ENCODE peak calls at places on chromosomes 11 and 22, in ten cellular contexts. M, E, H, Y, Z, U, A, X, B and L are unnamed samples. For H3K36me3 and H3K4me1, the result is how much of the 10 kb centered on the place peaks cover.

GRCh38 chr22:28992565-28993326 is 68.9 kb downstream of the C22orf31 start:
- DNase-seq in H (no peak), X (no peak), E (no peak), A (no peak), M (no peak), B (no peak), U (no peak), Z (no peak), Y (no peak), L (no peak)

GRCh38 chr11:45451766-45452440 is 165.8 kb upstream of the SYT13 start:
- DNase-seq in X (no peak), Z (no peak), H (no peak), M (no peak), E (no peak), Y (no peak), B (no peak), U (no peak), A (no peak), L (no peak)

GRCh38 chr11:120482149-120482548 is 29.4 kb upstream of the GRIK4 start:
- DNase-seq in M (no peak), H (no peak), Z (no peak), E (no peak), X (no peak), U (no peak), B (no peak), A (no peak), Y (no peak), L (no peak)

GRCh38 chr11:124961972-124962609 is 8.1 kb downstream of the CCDC15 start:
- DNase-seq in M (peak), Z (peak), U (peak), E (no peak), Y (no peak), X (no peak), B (peak), H (peak), A (no peak), L (peak)

GRCh38 chr11:28966951-28967350 is 858.8 kb downstream of the METTL15 start:
- DNase-seq in X (no peak), A (no peak), Y (no peak), U (no peak), H (no peak), E (no peak), Z (no peak), M (no peak), B (no peak), L (no peak)

GRCh38 chr11:60125962-60126585 is 37.6 kb downstream of the MS4A2 start:
- DNase-seq in Y (no peak), X (no peak), H (no peak), Z (no peak), U (no peak), E (no peak), A (no peak), M (no peak), B (no peak), L (peak)

GRCh38 chr11:15707971-15708370 is 593.2 kb downstream of the INSC start:
- DNase-seq in B (peak), A (no peak), H (no peak), M (no peak), Z (peak), X (no peak), Y (no peak), E (no peak), U (peak), L (no peak)

GRCh38 chr11:33608386-33608785 is 92.2 kb downstream of the C11orf91 start:
- DNase-seq in H (no peak), X (no peak), A (no peak), Z (no peak), Y (no peak), U (no peak), M (no peak), B (no peak), E (no peak), L (no peak)

GRCh38 chr22:41943661-41944209 is 3.2 kb downstream of the CENPM start:
- DNase-seq in Y (no peak), A (no peak), M (no peak), X (no peak), Z (no peak), B (no peak), E (no peak), H (no peak), U (no peak), L (no peak)

GRCh38 chr22:30262917-30263741 is 3.5 kb downstream of the OSM start:
- DNase-seq in Y (peak), A (peak), B (peak), H (peak), Z (peak), M (no peak), U (peak), X (no peak), E (peak), L (peak)

DNA sequence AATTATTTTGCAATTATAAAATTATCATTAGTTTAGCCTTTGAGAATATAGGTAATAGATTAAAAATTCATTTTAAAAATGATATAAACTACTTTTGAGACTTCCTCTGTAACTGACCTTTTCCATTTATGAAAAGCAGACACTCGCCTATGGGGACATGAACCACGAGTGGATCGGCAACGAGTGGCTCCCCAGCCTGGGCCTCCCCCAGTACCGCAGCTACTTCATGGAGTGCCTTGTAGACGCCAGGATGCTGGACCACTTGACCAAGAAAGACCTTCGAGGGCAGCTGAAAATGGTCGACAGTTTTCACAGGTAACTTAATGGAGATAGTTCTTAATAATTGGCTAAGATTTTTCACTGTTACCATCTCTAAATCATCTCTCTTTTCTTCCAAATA is 26.3 kb upstream of the CTTN start:
- DNase-seq in Y (no peak), B (no peak), U (no peak), H (no peak), M (no peak), A (no peak), Z (no peak), E (no peak), X (no peak), L (no peak)
- H3K36me3 ChIP-seq in Y (half or more), B (half or more), U (under half), H (under half), M (under half), A (half or more), Z (under half), E (under half), X (under half), L (under half)

GRCh38 chr11:66111158-66111557 is 41.1 kb downstream of the PACS1 start:
- DNase-seq in A (no peak), Z (no peak), H (no peak), E (no peak), U (no peak), M (no peak), B (no peak), Y (no peak), X (no peak), L (no peak)

GRCh38 chr11:66109294-66109693 is 39.2 kb downstream of the PACS1 start:
- DNase-seq in H (no peak), M (no peak), E (no peak), Z (no peak), X (no peak), B (no peak), U (no peak), Y (no peak), A (no peak), L (no peak)

GRCh38 chr11:66106786-66107599 is 36.9 kb downstream of the PACS1 start:
- DNase-seq in E (no peak), Z (peak), B (no peak), A (no peak), Y (no peak), M (no peak), U (no peak), X (no peak), H (no peak), L (no peak)

GRCh38 chr11:66104057-66104638 is 34.1 kb downstream of the PACS1 start:
- DNase-seq in Y (no peak), E (no peak), Z (no peak), U (no peak), M (no peak), H (no peak), X (no peak), A (no peak), B (no peak), L (no peak)

DNA sequence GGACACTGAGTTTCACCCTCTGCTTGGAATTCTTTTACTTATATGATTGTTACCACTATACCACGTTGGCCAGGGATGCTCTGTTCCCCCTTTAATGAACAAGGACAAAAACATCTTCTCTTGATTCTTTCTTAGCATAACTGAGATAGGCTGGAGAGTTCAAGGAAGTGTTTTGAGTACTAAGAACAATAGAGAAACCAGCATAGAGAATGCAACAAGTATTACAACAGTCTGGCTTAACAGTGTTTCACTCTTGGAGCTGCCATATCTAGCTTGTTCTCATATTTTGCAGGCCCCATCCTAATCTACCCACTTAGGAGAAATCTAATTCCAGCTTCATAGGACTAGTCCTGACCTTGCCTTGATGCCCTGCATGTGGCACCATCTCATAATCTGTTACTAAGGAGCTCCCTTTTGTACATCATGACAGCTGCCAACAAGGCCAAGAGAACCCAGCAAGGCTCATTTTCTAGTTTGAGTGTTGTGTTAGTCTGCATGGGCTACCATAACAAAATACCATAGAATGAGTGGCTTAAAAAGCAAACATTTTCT is 37.6 kb downstream of the PACS1 start:
- DNase-seq in M (no peak), B (no peak), U (no peak), Z (no peak), E (no peak), X (no peak), Y (no peak), A (no peak), H (no peak), L (no peak)
- H3K4me1 ChIP-seq in M (under half), B (under half), U (under half), Z (under half), E (half or more), X (under half), Y (under half), A (under half), H (half or more), L (under half)

GRCh38 chr11:102419181-102419580 is 33.4 kb downstream of the TMEM123 start:
- DNase-seq in Z (no peak), U (no peak), A (no peak), Y (no peak), E (no peak), H (no peak), M (no peak), X (no peak), B (no peak), L (no peak)
- H3K36me3 ChIP-seq in Z (under half), U (under half), A (under half), Y (under half), E (under half), H (under half), M (under half), X (under half), B (under half), L (under half)

GRCh38 chr11:66081505-66081904 is 11.4 kb downstream of the PACS1 start:
- DNase-seq in U (peak), X (no peak), E (peak), Y (no peak), Z (no peak), M (no peak), B (peak), H (peak), A (no peak), L (no peak)

GRCh38 chr11:66087148-66087908 is 17.3 kb downstream of the PACS1 start:
- DNase-seq in Z (no peak), Y (no peak), E (no peak), U (no peak), M (no peak), B (no peak), X (no peak), A (no peak), H (no peak), L (no peak)

GRCh38 chr11:66085071-66085470 is 15.0 kb downstream of the PACS1 start:
- DNase-seq in Z (no peak), H (no peak), B (peak), A (no peak), X (no peak), E (no peak), M (no peak), U (no peak), Y (no peak), L (no peak)

GRCh38 chr11:66080055-66080817 is 10.2 kb downstream of the PACS1 start:
- DNase-seq in A (peak), X (no peak), M (no peak), E (peak), B (peak), Z (no peak), U (peak), H (peak), Y (no peak), L (peak)

GRCh38 chr11:66082936-66083698 is 13.0 kb downstream of the PACS1 start:
- DNase-seq in M (no peak), Z (no peak), E (no peak), H (no peak), X (no peak), A (no peak), B (peak), Y (no peak), U (no peak), L (no peak)
- H3K4me1 ChIP-seq in M (half or more), Z (under half), E (half or more), H (half or more), X (under half), A (under half), B (under half), Y (under half), U (under half), L (under half)

GRCh38 chr11:10763766-10764165 is 12.7 kb downstream of the CTR9 start:
- DNase-seq in Y (no peak), X (no peak), E (no peak), Z (no peak), H (no peak), U (no peak), B (no peak), M (no peak), A (no peak), L (no peak)
- H3K36me3 ChIP-seq in Y (under half), X (under half), E (under half), Z (under half), H (half or more), U (under half), B (under half), M (half or more), A (under half), L (half or more)

DNA sequence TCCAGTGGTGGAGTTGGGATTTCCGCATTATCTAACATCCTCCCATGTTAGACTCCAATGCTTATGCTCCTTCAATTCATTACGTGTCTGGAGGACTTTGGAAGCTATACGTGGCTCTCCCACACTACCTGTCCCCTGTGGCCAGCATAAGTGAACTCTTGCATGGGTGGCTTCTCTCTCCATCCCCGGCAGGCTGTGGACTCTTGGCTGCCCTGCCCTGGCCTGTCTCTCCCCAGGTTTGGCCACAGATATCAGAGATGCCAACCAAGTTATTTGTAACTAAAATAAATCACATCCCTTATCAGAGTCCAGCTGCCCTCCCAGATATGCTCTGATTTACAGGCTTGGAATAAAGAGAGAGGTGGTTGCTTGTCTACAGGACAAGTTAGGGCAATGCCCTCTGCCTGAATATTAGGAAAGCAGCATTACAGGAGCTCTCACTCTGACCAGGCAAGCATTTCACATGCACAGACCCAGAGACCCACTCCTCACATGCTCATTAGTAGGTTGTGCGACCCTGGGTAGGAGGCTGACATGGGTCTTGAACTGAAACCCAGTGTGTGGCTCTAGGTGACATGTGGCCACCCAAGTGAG is 4.6 kb downstream of the CD44 start:
- DNase-seq in X (no peak), B (peak), Z (no peak), E (no peak), Y (no peak), U (no peak), A (no peak), M (no peak), H (no peak), L (no peak)
- H3K4me1 ChIP-seq in X (half or more), B (half or more), Z (under half), E (half or more), Y (half or more), U (under half), A (under half), M (half or more), H (half or more), L (under half)

GRCh38 chr11:250274-250673 is 13.5 kb downstream of the PSMD13 start:
- DNase-seq in B (no peak), Y (no peak), E (no peak), A (no peak), M (no peak), Z (no peak), H (no peak), U (no peak), X (no peak), L (no peak)

GRCh38 chr11:253160-253885 is 16.5 kb downstream of the PSMD13 start:
- DNase-seq in E (no peak), M (no peak), H (no peak), A (no peak), Y (no peak), B (no peak), X (no peak), U (no peak), Z (no peak), L (no peak)

GRCh38 chr11:252666-253065 is 15.9 kb downstream of the PSMD13 start:
- DNase-seq in E (no peak), M (no peak), U (no peak), Y (no peak), Z (no peak), X (no peak), A (no peak), B (no peak), H (no peak), L (no peak)

GRCh38 chr11:250740-251299 is 14.0 kb downstream of the PSMD13 start:
- DNase-seq in Y (no peak), M (no peak), U (peak), H (peak), E (peak), A (peak), X (no peak), B (peak), Z (peak), L (peak)

DNA sequence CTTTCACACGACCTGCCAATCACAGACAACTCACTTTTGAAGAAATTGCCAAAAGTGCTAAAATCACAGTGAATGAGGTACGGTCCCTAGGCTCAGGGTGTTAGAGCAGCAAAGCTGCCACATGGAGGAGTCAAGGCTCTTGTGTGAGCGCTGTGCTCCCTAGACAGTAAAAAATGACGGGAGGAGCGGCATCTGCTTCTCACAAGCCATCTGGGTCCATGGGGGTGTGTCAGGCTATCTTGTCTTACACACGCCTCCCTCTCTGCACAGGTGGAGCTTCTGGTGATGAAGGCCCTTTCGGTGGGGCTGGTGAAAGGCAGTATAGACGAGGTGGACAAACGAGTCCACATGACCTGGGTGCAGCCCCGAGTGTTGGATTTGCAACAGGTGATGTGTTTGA is 14.8 kb downstream of the PSMD13 start:
- DNase-seq in E (no peak), Y (no peak), Z (no peak), U (no peak), H (no peak), A (no peak), M (no peak), B (no peak), X (no peak), L (no peak)
- H3K36me3 ChIP-seq in E (half or more), Y (half or more), Z (under half), U (under half), H (under half), A (half or more), M (under half), B (half or more), X (under half), L (half or more)

GRCh38 chr22:40401532-40401931 is 31.1 kb downstream of the SGSM3 start:
- DNase-seq in X (no peak), H (peak), M (no peak), U (no peak), E (peak), B (no peak), A (no peak), Z (no peak), Y (no peak), L (no peak)
- H3K4me1 ChIP-seq in X (under half), H (half or more), M (under half), U (under half), E (half or more), B (under half), A (under half), Z (under half), Y (under half), L (under half)

DNA sequence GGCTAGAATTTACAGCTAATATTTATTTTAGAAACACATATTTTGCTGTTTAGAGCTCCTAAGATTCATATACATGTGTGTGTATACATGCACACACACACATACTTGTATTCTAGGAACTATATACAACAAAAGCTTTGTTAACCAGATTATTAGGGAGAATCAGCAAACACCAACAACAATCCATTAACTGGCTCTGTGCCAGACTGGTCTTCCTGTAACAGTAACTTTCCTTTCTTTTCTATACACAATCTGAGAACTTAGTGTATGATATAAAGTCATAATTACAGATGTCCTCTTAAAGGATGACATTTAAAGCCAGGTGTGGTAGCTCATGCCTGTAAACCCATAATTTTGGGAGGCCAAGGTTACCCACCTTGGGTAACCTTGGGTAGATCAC is 49.5 kb upstream of the CLNS1A start:
- DNase-seq in Y (no peak), H (no peak), U (no peak), Z (no peak), E (no peak), M (no peak), X (no peak), A (no peak), B (no peak), L (no peak)
- H3K36me3 ChIP-seq in Y (half or more), H (under half), U (under half), Z (under half), E (under half), M (under half), X (under half), A (half or more), B (half or more), L (under half)